ENCODE peak calls at places on chromosomes 11 and 22, in ten cellular contexts. V is neural crest cell; C is activated CD8-positive, alpha-beta memory T cell treated with anti-CD3 and anti-CD28 coated beads, Interleukin-2, amount 50 U/mL, for 48 hours; M is pons; X is iPS-NIHi11; G is GM06990; D is stimulated activated CD4-positive, alpha-beta T cell treated with anti-CD3 and anti-CD28 coated beads, Interleukin-2, amount 100 ng/mL, for 24 hours; R is WTC11; Q is right lobe of liver; K is activated T-helper 1 cell treated with anti-CD3 and anti-CD28 coated beads, Interleukin-12 subunit alpha, Interleukin-12 subunit beta, Interleukin-2, Interleukin-4 antibody, amounts not matched to agents 30 ng/mL and 10 ng/mL and 1 ng/mL, durations not matched to agents 14 hours and 24 hours and 36 hours. W is an unnamed sample.

GRCh38 chr11:47908198-47908597 is 60.0 kb upstream of the NUP160 start:
- DNase-seq in K (no peak), X (no peak), M (no peak), V (no peak), Q (no peak), C (no peak), D (no peak), G (no peak), R (no peak), W (no peak)

GRCh38 chr22:21982338-21982965 is at the start of gene TOP3B:
- DNase-seq in M (peak), D (peak), X (peak), G (peak), V (peak), R (peak), K (peak), Q (peak), C (peak), W (peak)

GRCh38 chr11:33553486-33553885 is 147.1 kb downstream of the C11orf91 start:
- DNase-seq in G (no peak), M (no peak), V (no peak), K (no peak), Q (no peak), C (no peak), X (no peak), R (no peak), D (no peak), W (no peak)

GRCh38 chr11:79626135-79626748 is 185.4 kb upstream of the TENM4 start:
- DNase-seq in R (no peak), M (no peak), G (no peak), Q (no peak), K (no peak), C (no peak), X (no peak), V (no peak), D (no peak), W (no peak)

GRCh38 chr22:37162221-37163095 is 12.7 kb upstream of the IL2RB start:
- DNase-seq in X (no peak), C (peak), V (no peak), Q (no peak), G (peak), D (peak), R (no peak), K (peak), M (no peak), W (no peak)

GRCh38 chr11:12446863-12447262 is 69.5 kb downstream of the PARVA start:
- DNase-seq in C (no peak), Q (no peak), X (no peak), G (no peak), M (no peak), R (no peak), K (no peak), D (no peak), V (no peak), W (no peak)

GRCh38 chr22:39638958-39639357 is 68.4 kb downstream of the CACNA1I start:
- DNase-seq in K (no peak), D (no peak), R (no peak), C (no peak), V (no peak), M (no peak), Q (no peak), G (no peak), X (no peak), W (no peak)

GRCh38 chr22:50346415-50346945 is 3.4 kb downstream of the PPP6R2 start:
- DNase-seq in K (no peak), G (no peak), Q (no peak), D (no peak), C (no peak), R (no peak), M (no peak), X (no peak), V (no peak), W (no peak)

GRCh38 chr11:79092791-79093313 is 348.0 kb downstream of the TENM4 start:
- DNase-seq in G (no peak), D (no peak), R (no peak), M (no peak), V (no peak), Q (no peak), K (no peak), X (no peak), C (no peak), W (peak)

GRCh38 chr22:37983860-37984791 is at the start of gene SOX10:
- DNase-seq in Q (no peak), M (peak), V (peak), D (no peak), K (no peak), G (no peak), X (peak), R (peak), C (no peak), W (no peak)

GRCh38 chr11:16785520-16786128 is 47.2 kb downstream of the C11orf58 start:
- DNase-seq in Q (peak), C (peak), X (peak), D (peak), K (peak), R (peak), V (peak), M (peak), G (no peak), W (peak)

GRCh38 chr11:123429336-123429735 is 733 bp upstream of the GRAMD1B start:
- DNase-seq in K (no peak), G (no peak), X (no peak), C (no peak), D (no peak), Q (no peak), R (no peak), V (no peak), M (no peak), W (no peak)

GRCh38 chr11:19025799-19026406 is 34.6 kb downstream of the MRGPRX2 start:
- DNase-seq in K (no peak), C (no peak), V (no peak), M (no peak), X (no peak), R (no peak), Q (no peak), G (no peak), D (no peak), W (no peak)

GRCh38 chr22:50572965-50573364 is 5.3 kb downstream of the CPT1B start:
- DNase-seq in G (no peak), R (no peak), D (no peak), X (no peak), Q (no peak), V (no peak), K (no peak), C (no peak), M (no peak), W (no peak)

GRCh38 chr11:131474947-131475346 is 104.5 kb downstream of the NTM start:
- DNase-seq in R (no peak), K (no peak), D (no peak), G (no peak), Q (no peak), V (no peak), M (no peak), C (no peak), X (no peak), W (no peak)

GRCh38 chr11:120304526-120304925 is 20.6 kb upstream of the TLCD5 start:
- DNase-seq in X (no peak), K (no peak), R (no peak), M (no peak), D (no peak), V (no peak), G (no peak), Q (no peak), C (no peak), W (no peak)

GRCh38 chr11:129457321-129457720 is 81.7 kb downstream of the BARX2 start:
- DNase-seq in G (no peak), X (no peak), Q (no peak), V (no peak), C (no peak), K (no peak), D (no peak), R (no peak), M (peak), W (no peak)

GRCh38 chr22:50612715-50613221 is 12.2 kb downstream of the MAPK8IP2 start:
- DNase-seq in R (peak), C (peak), X (peak), M (no peak), G (no peak), D (peak), Q (no peak), V (no peak), K (no peak), W (no peak)

GRCh38 chr11:44333271-44334218 is 23.6 kb upstream of the ALX4 start:
- DNase-seq in K (no peak), X (no peak), D (no peak), G (no peak), V (no peak), Q (no peak), R (no peak), C (no peak), M (no peak), W (no peak)

GRCh38 chr11:15238856-15239255 is 124.1 kb downstream of the INSC start:
- DNase-seq in M (no peak), X (no peak), D (no peak), R (no peak), C (no peak), K (no peak), G (no peak), V (no peak), Q (no peak), W (no peak)

GRCh38 chr11:122202951-122203456 is 87.0 kb upstream of the BLID start:
- DNase-seq in K (peak), G (peak), Q (peak), C (peak), R (peak), V (peak), D (peak), M (peak), X (peak), W (peak)

GRCh38 chr11:123594188-123594901 is 60.1 kb downstream of the SCN3B start:
- DNase-seq in G (no peak), R (no peak), V (no peak), X (no peak), D (no peak), M (no peak), C (no peak), Q (no peak), K (no peak), W (no peak)

GRCh38 chr22:39972656-39973055 is 12.5 kb downstream of the TMA7B start:
- DNase-seq in K (no peak), C (no peak), V (no peak), D (no peak), M (no peak), G (no peak), R (no peak), X (no peak), Q (no peak), W (no peak)

GRCh38 chr11:2778630-2779498 is 79.1 kb upstream of the KCNQ1OT1 start:
- DNase-seq in K (no peak), X (peak), C (peak), V (peak), Q (peak), D (no peak), G (peak), M (peak), R (peak), W (peak)

GRCh38 chr11:2940166-2940929 is 11.1 kb upstream of the PHLDA2 start:
- DNase-seq in X (no peak), R (no peak), M (no peak), K (no peak), G (no peak), V (no peak), C (peak), D (peak), Q (peak), W (no peak)

GRCh38 chr22:39381009-39381755 is 18.4 kb upstream of the TAB1 start:
- DNase-seq in K (no peak), C (no peak), Q (no peak), R (no peak), X (no peak), D (no peak), G (no peak), V (no peak), M (no peak), W (no peak)

GRCh38 chr11:108666373-108666772 is 1.5 kb downstream of the DDX10 start:
- DNase-seq in R (no peak), Q (no peak), V (no peak), X (no peak), K (no peak), D (no peak), G (no peak), M (no peak), C (no peak), W (no peak)

GRCh38 chr11:110463153-110463552 is 33.4 kb downstream of the FDX1 start:
- DNase-seq in C (peak), Q (no peak), K (no peak), R (peak), G (no peak), X (peak), D (peak), M (peak), V (peak), W (no peak)

GRCh38 chr11:123829745-123830144 is 23.6 kb upstream of the OR6M1 start:
- DNase-seq in K (no peak), C (no peak), G (no peak), Q (no peak), M (no peak), R (no peak), X (no peak), D (no peak), V (no peak), W (no peak)

W was measured in body of pancreas.